ENCODE peak calls at places on chromosomes 2 and 18, in eight cellular contexts. One of them, this sample, is unnamed.

GRCh38 chr2:81481242-81481993 is 1176.9 kb upstream of the LRRTM1 start:
- DNase-seq in spleen: peak; percentile 63
- DNase-seq in HCT116: no peak
- DNase-seq in left lung: peak; percentile 32
- DNase-seq in CD4-positive, alpha-beta memory T cell: peak; percentile 8
- DNase-seq in sigmoid colon: peak; percentile 58
- DNase-seq in BE2C: no peak
- DNase-seq in upper lobe of left lung: peak; percentile 60
- DNase-seq in this sample: no peak

GRCh38 chr2:14492920-14493503 is 139.5 kb upstream of the LRATD1 start:
- DNase-seq in HCT116: no peak
- DNase-seq in left lung: no peak
- DNase-seq in spleen: no peak
- DNase-seq in BE2C: no peak
- DNase-seq in sigmoid colon: no peak
- DNase-seq in CD4-positive, alpha-beta memory T cell: no peak
- DNase-seq in upper lobe of left lung: no peak
- DNase-seq in this sample: no peak

GRCh38 chr18:57128229-57128911 is 18.5 kb upstream of the BOD1L2 start:
- DNase-seq in left lung: no peak
- DNase-seq in CD4-positive, alpha-beta memory T cell: no peak
- DNase-seq in upper lobe of left lung: no peak
- DNase-seq in spleen: no peak
- DNase-seq in HCT116: no peak
- DNase-seq in BE2C: peak; percentile 14
- DNase-seq in sigmoid colon: no peak
- DNase-seq in this sample: no peak

GRCh38 chr2:69993048-69993565 is 31.7 kb upstream of the ASPRV1 start:
- DNase-seq in left lung: no peak
- DNase-seq in HCT116: no peak
- DNase-seq in sigmoid colon: peak; percentile 55
- DNase-seq in spleen: no peak
- DNase-seq in upper lobe of left lung: no peak
- DNase-seq in CD4-positive, alpha-beta memory T cell: no peak
- DNase-seq in BE2C: no peak
- DNase-seq in this sample: no peak

GRCh38 chr2:113711857-113712256 is 44.6 kb downstream of the SLC35F5 start:
- DNase-seq in sigmoid colon: no peak
- DNase-seq in CD4-positive, alpha-beta memory T cell: no peak
- DNase-seq in BE2C: no peak
- DNase-seq in HCT116: no peak
- DNase-seq in upper lobe of left lung: no peak
- DNase-seq in left lung: no peak
- DNase-seq in spleen: no peak
- DNase-seq in this sample: no peak

GRCh38 chr2:202782930-202783558 is 88.5 kb downstream of the ICA1L start:
- DNase-seq in left lung: no peak
- DNase-seq in spleen: no peak
- DNase-seq in BE2C: no peak
- DNase-seq in HCT116: no peak
- DNase-seq in CD4-positive, alpha-beta memory T cell: no peak
- DNase-seq in sigmoid colon: no peak
- DNase-seq in upper lobe of left lung: no peak
- DNase-seq in this sample: no peak

GRCh38 chr18:8703181-8703638 is 2.1 kb upstream of the MTCL1 start:
- DNase-seq in left lung: no peak
- DNase-seq in spleen: no peak
- DNase-seq in upper lobe of left lung: peak; percentile 73
- DNase-seq in CD4-positive, alpha-beta memory T cell: no peak
- DNase-seq in sigmoid colon: peak; percentile 62
- DNase-seq in BE2C: no peak
- DNase-seq in HCT116: no peak
- DNase-seq in this sample: no peak

GRCh38 chr2:23019476-23019875 is 365.5 kb upstream of the KLHL29 start:
- DNase-seq in left lung: no peak
- DNase-seq in sigmoid colon: no peak
- DNase-seq in upper lobe of left lung: no peak
- DNase-seq in spleen: no peak
- DNase-seq in HCT116: no peak
- DNase-seq in BE2C: no peak
- DNase-seq in CD4-positive, alpha-beta memory T cell: no peak
- DNase-seq in this sample: no peak

GRCh38 chr2:11788725-11789124 is 42.3 kb downstream of the LPIN1 start:
- DNase-seq in BE2C: no peak
- DNase-seq in left lung: no peak
- DNase-seq in sigmoid colon: no peak
- DNase-seq in spleen: no peak
- DNase-seq in upper lobe of left lung: no peak
- DNase-seq in CD4-positive, alpha-beta memory T cell: no peak
- DNase-seq in HCT116: no peak
- DNase-seq in this sample: no peak

DNA sequence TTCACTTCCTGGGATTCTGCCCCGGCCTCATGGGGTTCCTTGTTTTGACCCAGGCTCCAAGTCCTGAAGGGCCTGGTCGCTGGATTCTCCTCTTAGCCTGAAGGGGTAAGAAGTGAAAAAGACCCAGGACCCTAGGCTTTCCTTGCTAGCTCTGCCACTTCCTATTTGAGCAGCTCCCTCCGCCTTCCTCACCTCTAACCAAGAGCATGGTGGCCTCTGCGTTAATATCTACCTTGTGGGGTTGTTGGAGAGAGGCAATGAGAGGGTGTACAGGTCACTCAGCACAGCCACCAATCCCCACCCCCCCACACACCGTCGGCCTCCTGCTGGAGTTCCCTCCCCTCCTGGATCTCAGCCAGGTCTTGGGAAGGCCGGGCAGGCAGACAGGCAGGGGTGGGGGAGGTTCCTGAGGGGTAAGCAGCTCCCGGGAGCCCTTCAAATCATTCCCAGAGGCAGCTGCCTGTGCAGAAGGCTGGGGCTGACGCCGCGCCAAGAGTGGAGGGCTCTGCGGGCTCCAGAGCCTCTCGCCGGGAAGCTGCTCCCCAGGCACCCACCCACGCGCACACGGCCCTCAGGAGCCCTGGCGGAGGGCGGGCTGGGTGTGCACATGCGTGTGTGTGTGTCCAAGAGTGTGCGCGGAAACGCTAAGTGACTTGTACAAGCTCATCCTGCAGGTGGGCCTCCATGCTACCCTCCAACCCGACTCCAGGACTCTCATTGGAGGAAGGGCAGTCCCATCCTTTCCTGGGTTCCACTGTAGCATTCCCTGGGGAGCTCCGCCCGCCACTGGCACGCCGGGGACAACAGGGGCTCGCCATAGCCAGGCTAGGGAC is 50.0 kb downstream of the INHBB start:
- DNase-seq in HCT116: no peak
- DNase-seq in upper lobe of left lung: peak; percentile 59
- DNase-seq in BE2C: peak; percentile 68
- DNase-seq in CD4-positive, alpha-beta memory T cell: no peak
- DNase-seq in left lung: peak; percentile 48
- DNase-seq in spleen: no peak
- DNase-seq in sigmoid colon: no peak
- DNase-seq in this sample: peak; percentile 45
- H3K9me3 ChIP-seq in HCT116: no peaks in the 10 kb centered on the region
- H3K9me3 ChIP-seq in upper lobe of left lung: no peaks in the 10 kb centered on the region
- H3K9me3 ChIP-seq in BE2C: no peaks in the 10 kb centered on the region
- H3K9me3 ChIP-seq in CD4-positive, alpha-beta memory T cell: no peaks in the 10 kb centered on the region
- H3K9me3 ChIP-seq in left lung: no peaks in the 10 kb centered on the region
- H3K9me3 ChIP-seq in spleen: no peaks in the 10 kb centered on the region
- H3K9me3 ChIP-seq in sigmoid colon: no peaks in the 10 kb centered on the region
- H3K9me3 ChIP-seq in this sample: no peaks in the 10 kb centered on the region

DNA sequence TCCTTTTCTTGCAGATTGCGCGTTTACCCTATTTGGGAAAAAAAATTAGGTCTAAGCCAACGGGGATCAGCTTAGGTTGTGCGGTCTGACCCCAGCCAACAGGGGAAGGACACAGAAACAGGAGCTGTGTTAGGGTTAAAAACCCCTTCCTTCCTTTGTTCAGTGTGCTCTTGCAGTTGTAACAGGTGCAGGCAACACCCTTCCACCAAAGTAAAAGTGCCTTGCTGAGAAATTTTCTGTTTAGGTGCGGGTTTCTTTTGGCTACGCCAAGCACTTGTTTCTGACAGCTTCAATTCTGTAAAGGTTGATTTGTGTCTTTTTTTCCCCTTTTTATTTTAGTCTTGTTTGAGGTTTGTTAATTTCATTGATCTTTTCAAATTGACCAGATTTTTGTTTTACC is 92.5 kb downstream of the PTPN4 start:
- DNase-seq in left lung: no peak
- DNase-seq in HCT116: no peak
- DNase-seq in upper lobe of left lung: no peak
- DNase-seq in CD4-positive, alpha-beta memory T cell: no peak
- DNase-seq in BE2C: no peak
- DNase-seq in sigmoid colon: no peak
- DNase-seq in spleen: no peak
- DNase-seq in this sample: no peak
- H3K9me3 ChIP-seq in left lung: no peaks in the 10 kb centered on the region
- H3K9me3 ChIP-seq in HCT116: peaks cover 7% of the 10 kb centered on the region
- H3K9me3 ChIP-seq in upper lobe of left lung: peaks cover 14% of the 10 kb centered on the region
- H3K9me3 ChIP-seq in CD4-positive, alpha-beta memory T cell: peaks cover 16% of the 10 kb centered on the region
- H3K9me3 ChIP-seq in BE2C: no peaks in the 10 kb centered on the region
- H3K9me3 ChIP-seq in sigmoid colon: no peaks in the 10 kb centered on the region
- H3K9me3 ChIP-seq in spleen: peaks cover 52% of the 10 kb centered on the region
- H3K9me3 ChIP-seq in this sample: peaks cover 8% of the 10 kb centered on the region

GRCh38 chr18:36046898-36047297 is 20.5 kb downstream of the RPRD1A start:
- DNase-seq in left lung: no peak
- DNase-seq in CD4-positive, alpha-beta memory T cell: no peak
- DNase-seq in BE2C: no peak
- DNase-seq in spleen: no peak
- DNase-seq in HCT116: no peak
- DNase-seq in upper lobe of left lung: no peak
- DNase-seq in sigmoid colon: no peak
- DNase-seq in this sample: no peak

GRCh38 chr18:36045241-36045999 is 21.9 kb downstream of the RPRD1A start:
- DNase-seq in HCT116: no peak
- DNase-seq in spleen: no peak
- DNase-seq in left lung: no peak
- DNase-seq in BE2C: no peak
- DNase-seq in sigmoid colon: no peak
- DNase-seq in upper lobe of left lung: no peak
- DNase-seq in CD4-positive, alpha-beta memory T cell: no peak
- DNase-seq in this sample: no peak

GRCh38 chr18:36047521-36047920 is 19.8 kb downstream of the RPRD1A start:
- DNase-seq in upper lobe of left lung: no peak
- DNase-seq in BE2C: no peak
- DNase-seq in sigmoid colon: no peak
- DNase-seq in CD4-positive, alpha-beta memory T cell: no peak
- DNase-seq in HCT116: no peak
- DNase-seq in spleen: no peak
- DNase-seq in left lung: no peak
- DNase-seq in this sample: no peak

GRCh38 chr18:36038102-36038663 is 29.2 kb downstream of the RPRD1A start:
- DNase-seq in spleen: no peak
- DNase-seq in upper lobe of left lung: no peak
- DNase-seq in sigmoid colon: no peak
- DNase-seq in BE2C: no peak
- DNase-seq in HCT116: no peak
- DNase-seq in CD4-positive, alpha-beta memory T cell: no peak
- DNase-seq in left lung: no peak
- DNase-seq in this sample: no peak

DNA sequence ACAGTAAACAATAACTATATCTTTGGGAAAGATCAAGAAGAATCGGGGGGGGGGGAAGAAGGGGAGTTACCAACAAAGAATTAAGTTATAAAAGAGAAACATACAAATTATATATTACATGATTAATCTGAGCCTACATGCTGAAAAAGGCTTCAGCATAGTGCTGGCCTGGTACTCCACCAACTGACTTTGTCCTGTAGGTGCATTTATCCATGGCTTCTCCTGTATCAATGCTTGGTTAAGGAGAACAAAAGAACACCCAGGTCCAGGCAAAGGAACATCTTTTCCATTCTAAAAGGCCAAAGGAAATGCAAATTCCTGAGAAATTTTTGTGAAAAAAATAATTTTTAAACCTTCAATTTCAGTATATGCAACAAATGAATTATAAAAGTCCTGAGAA is 24.2 kb downstream of the RPRD1A start:
- DNase-seq in CD4-positive, alpha-beta memory T cell: no peak
- DNase-seq in sigmoid colon: no peak
- DNase-seq in HCT116: no peak
- DNase-seq in left lung: no peak
- DNase-seq in spleen: no peak
- DNase-seq in upper lobe of left lung: no peak
- DNase-seq in BE2C: no peak
- DNase-seq in this sample: no peak
- H3K9me3 ChIP-seq in CD4-positive, alpha-beta memory T cell: no peaks in the 10 kb centered on the region
- H3K9me3 ChIP-seq in sigmoid colon: no peaks in the 10 kb centered on the region
- H3K9me3 ChIP-seq in HCT116: peaks cover 6% of the 10 kb centered on the region
- H3K9me3 ChIP-seq in left lung: no peaks in the 10 kb centered on the region
- H3K9me3 ChIP-seq in spleen: peaks cover 22% of the 10 kb centered on the region
- H3K9me3 ChIP-seq in upper lobe of left lung: no peaks in the 10 kb centered on the region
- H3K9me3 ChIP-seq in BE2C: no peaks in the 10 kb centered on the region
- H3K9me3 ChIP-seq in this sample: peaks cover 8% of the 10 kb centered on the region

GRCh38 chr2:222960126-222960525 is 91.9 kb upstream of the KCNE4 start:
- DNase-seq in BE2C: no peak
- DNase-seq in HCT116: no peak
- DNase-seq in sigmoid colon: no peak
- DNase-seq in spleen: no peak
- DNase-seq in left lung: no peak
- DNase-seq in upper lobe of left lung: no peak
- DNase-seq in CD4-positive, alpha-beta memory T cell: no peak
- DNase-seq in this sample: no peak
- H3K9me3 ChIP-seq in BE2C: no peaks in the 10 kb centered on the region
- H3K9me3 ChIP-seq in HCT116: no peaks in the 10 kb centered on the region
- H3K9me3 ChIP-seq in sigmoid colon: no peaks in the 10 kb centered on the region
- H3K9me3 ChIP-seq in spleen: no peaks in the 10 kb centered on the region
- H3K9me3 ChIP-seq in left lung: no peaks in the 10 kb centered on the region
- H3K9me3 ChIP-seq in upper lobe of left lung: no peaks in the 10 kb centered on the region
- H3K9me3 ChIP-seq in CD4-positive, alpha-beta memory T cell: no peaks in the 10 kb centered on the region
- H3K9me3 ChIP-seq in this sample: no peaks in the 10 kb centered on the region

DNA sequence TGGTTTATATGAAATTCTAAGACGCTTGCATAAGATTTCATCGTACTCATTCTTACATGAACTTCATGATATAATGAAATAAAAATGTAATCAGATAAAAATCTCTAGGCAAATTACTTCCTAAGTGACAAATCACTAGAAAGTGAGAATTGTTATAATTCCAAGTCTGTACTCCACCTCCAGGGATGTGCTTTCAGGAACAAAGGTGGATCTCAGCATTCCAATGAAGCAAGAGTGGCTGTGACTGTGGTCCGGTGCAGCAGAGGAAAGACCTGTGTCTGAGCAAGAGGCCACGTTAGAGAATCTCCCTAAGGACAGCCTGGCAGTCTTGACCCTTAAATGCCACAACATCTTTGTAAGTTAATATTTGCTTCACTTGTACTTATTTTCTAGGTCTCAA is 226.1 kb downstream of the PIEZO2 start:
- DNase-seq in sigmoid colon: no peak
- DNase-seq in left lung: no peak
- DNase-seq in CD4-positive, alpha-beta memory T cell: no peak
- DNase-seq in HCT116: no peak
- DNase-seq in BE2C: no peak
- DNase-seq in upper lobe of left lung: no peak
- DNase-seq in spleen: no peak
- DNase-seq in this sample: no peak
- H3K9me3 ChIP-seq in sigmoid colon: no peaks in the 10 kb centered on the region
- H3K9me3 ChIP-seq in left lung: no peaks in the 10 kb centered on the region
- H3K9me3 ChIP-seq in CD4-positive, alpha-beta memory T cell: no peaks in the 10 kb centered on the region
- H3K9me3 ChIP-seq in HCT116: no peaks in the 10 kb centered on the region
- H3K9me3 ChIP-seq in BE2C: no peaks in the 10 kb centered on the region
- H3K9me3 ChIP-seq in upper lobe of left lung: no peaks in the 10 kb centered on the region
- H3K9me3 ChIP-seq in spleen: no peaks in the 10 kb centered on the region
- H3K9me3 ChIP-seq in this sample: no peaks in the 10 kb centered on the region